ENCODE peak calls at places on chromosomes 16 and 17, in four cellular contexts. U is Calu3; D is CD8-positive, alpha-beta T cell; I is body of pancreas. A is an unnamed sample.

GRCh38 chr16:3152022-3152272 is 17.1 kb downstream of the ZNF213 start:
- DNase-seq in D (peak; percentile 23), U (no peak), I (no peak), A (no peak)

GRCh38 chr17:44518032-44518431 is 14.8 kb upstream of the GPATCH8 start:
- DNase-seq in I (no peak), U (no peak), D (no peak), A (no peak)

GRCh38 chr16:2285731-2286191 is 17.8 kb upstream of the RNPS1 start:
- DNase-seq in D (no peak), I (no peak), U (no peak), A (no peak)

GRCh38 chr16:27169511-27170071 is 33.7 kb upstream of the KDM8 start:
- DNase-seq in D (peak; percentile 77), I (no peak), U (peak; percentile 47), A (no peak)

GRCh38 chr17:45997624-45998023 is 1.4 kb upstream of the STH start:
- DNase-seq in U (no peak), D (no peak), I (no peak), A (no peak)

GRCh38 chr17:44779211-44780025 is 20.6 kb downstream of the ADAM11 start:
- DNase-seq in D (peak; percentile 86), U (peak; percentile 93), I (peak; percentile 75), A (peak; percentile 69)

GRCh38 chr17:1565860-1566259 is 3.3 kb upstream of the PITPNA start:
- DNase-seq in D (no peak), U (no peak), I (no peak), A (no peak)

GRCh38 chr17:38416840-38417209 is 11.4 kb upstream of the ARHGAP23 start:
- DNase-seq in I (no peak), D (no peak), U (no peak), A (no peak)

GRCh38 chr17:45948498-45948880 is 50.6 kb upstream of the STH start:
- DNase-seq in U (no peak), D (no peak), I (no peak), A (no peak)

DNA sequence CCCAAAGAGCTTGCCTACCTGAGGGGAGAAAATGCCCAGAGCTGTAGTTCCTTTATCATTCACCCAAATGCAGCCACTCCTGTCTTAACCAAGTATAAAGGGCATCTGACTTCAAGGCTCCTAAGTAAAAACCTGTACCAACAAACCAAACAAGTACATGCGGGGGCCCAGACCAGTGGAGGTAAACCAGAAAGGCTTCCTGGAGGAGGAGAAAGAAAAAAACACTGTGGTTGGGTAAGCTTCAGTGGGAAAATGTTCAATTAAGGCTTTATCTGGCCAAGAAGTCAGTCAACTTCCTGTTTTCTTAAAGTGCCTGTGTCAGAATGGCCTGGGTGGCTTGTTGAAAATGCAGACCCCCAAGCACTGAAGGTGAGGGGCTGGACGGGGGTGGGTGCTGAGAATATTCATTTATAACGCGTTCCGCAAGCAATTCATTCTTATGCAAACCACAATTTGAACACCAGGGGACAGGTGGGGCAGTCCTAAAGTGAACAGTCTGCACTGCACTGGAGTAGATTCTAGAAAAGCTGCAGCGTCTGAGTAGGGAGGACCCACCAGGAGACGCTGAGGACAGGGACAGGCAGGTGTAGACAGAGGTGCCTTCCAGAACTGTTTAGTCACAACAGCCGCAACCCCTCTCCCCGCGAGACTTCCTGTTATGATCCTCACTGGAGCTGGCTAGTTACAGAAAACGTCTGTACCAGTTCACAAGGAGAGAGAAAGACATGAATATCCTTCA is 467.1 kb downstream of the SOX9 start:
- DNase-seq in U (no peak), D (no peak), I (peak; percentile 45), A (no peak)
- TF ChIP-seq CTCF in U (no peak), D (no peak), I (no peak), A (no peak)

DNA sequence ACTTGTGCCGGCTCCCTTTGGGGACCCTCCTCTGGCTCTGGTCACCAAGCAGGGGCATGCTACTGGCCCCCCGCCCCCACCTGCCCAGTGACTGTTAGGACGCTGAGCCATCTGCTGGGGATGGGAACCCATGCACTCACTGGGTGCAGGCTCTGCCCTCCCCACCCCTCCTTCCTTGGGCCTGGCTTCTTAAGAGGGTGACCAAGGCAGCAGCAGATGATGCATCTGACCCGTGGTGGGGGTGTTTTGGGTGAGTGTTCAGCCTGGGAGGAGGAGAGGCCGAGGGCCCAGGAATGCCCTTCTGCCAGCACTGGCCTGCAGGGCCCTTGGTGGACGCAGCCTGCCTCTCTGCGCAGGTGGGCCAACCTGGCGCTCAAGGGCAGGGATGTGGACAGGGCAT is 19.2 kb upstream of the MTSS2 start:
- DNase-seq in D (no peak), U (no peak), I (no peak), A (no peak)
- TF ChIP-seq CTCF in D (no peak), U (no peak), I (no peak), A (no peak)

GRCh38 chr17:47717261-47717697 is 15.8 kb upstream of the TBX21 start:
- DNase-seq in U (no peak), I (no peak), D (no peak), A (no peak)
- TF ChIP-seq CTCF in U (peak; percentile 51), I (no peak), D (no peak), A (no peak)

GRCh38 chr17:80891096-80892018 is 100.3 kb upstream of the CHMP6 start:
- DNase-seq in U (no peak), D (peak; percentile 65), I (no peak), A (no peak)
- TF ChIP-seq CTCF in U (no peak), D (no peak), I (no peak), A (no peak)

GRCh38 chr17:36657763-36658490 is 56.5 kb downstream of the MRM1 start:
- DNase-seq in U (peak; percentile 63), D (peak; percentile 17), I (peak; percentile 24), A (no peak)
- TF ChIP-seq CTCF in U (peak; percentile 75), D (no peak), I (no peak), A (no peak)

GRCh38 chr17:30805944-30806456 is 18.5 kb downstream of the CRLF3 start:
- DNase-seq in D (no peak), I (no peak), U (no peak), A (no peak)
- TF ChIP-seq CTCF in D (peak; percentile 71), I (no peak), U (peak; percentile 14), A (no peak)

A was measured in activated B cell treated with CpG ODN at 0.5 μM for 24 hours.